ENCODE peak calls at places on chromosome 10, in five cellular contexts. One of them, this sample, is unnamed.

GRCh38 chr10:46226900-46227558 is 59.8 kb upstream of the ANTXRL start:
- DNase-seq in dorsolateral prefrontal cortex: no peak
- DNase-seq in AG04450: no peak
- DNase-seq in lower lobe of right lung: no peak
- DNase-seq in ascending aorta: no peak
- DNase-seq in this sample: no peak

GRCh38 chr10:80541144-80541750 is 3.5 kb downstream of the SH2D4B start:
- DNase-seq in dorsolateral prefrontal cortex: no peak
- DNase-seq in AG04450: no peak
- DNase-seq in ascending aorta: no peak
- DNase-seq in lower lobe of right lung: no peak
- DNase-seq in this sample: no peak

GRCh38 chr10:36057180-36057579 is 415.1 kb upstream of the FZD8 start:
- DNase-seq in ascending aorta: no peak
- DNase-seq in dorsolateral prefrontal cortex: no peak
- DNase-seq in AG04450: no peak
- DNase-seq in lower lobe of right lung: no peak
- DNase-seq in this sample: no peak

GRCh38 chr10:98293550-98294269 is 25.7 kb upstream of the LOXL4 start:
- DNase-seq in ascending aorta: no peak
- DNase-seq in AG04450: no peak
- DNase-seq in dorsolateral prefrontal cortex: no peak
- DNase-seq in lower lobe of right lung: no peak
- DNase-seq in this sample: no peak

GRCh38 chr10:6920072-6921019 is 340.3 kb upstream of the PRKCQ start:
- DNase-seq in lower lobe of right lung: peak
- DNase-seq in ascending aorta: peak
- DNase-seq in dorsolateral prefrontal cortex: peak
- DNase-seq in AG04450: no peak
- DNase-seq in this sample: peak

GRCh38 chr10:132001238-132001977 is 19.7 kb upstream of the BNIP3 start:
- DNase-seq in lower lobe of right lung: peak
- DNase-seq in dorsolateral prefrontal cortex: no peak
- DNase-seq in AG04450: no peak
- DNase-seq in ascending aorta: no peak
- DNase-seq in this sample: no peak

GRCh38 chr10:51421853-51422252 is 277.5 kb downstream of the CSTF2T start:
- DNase-seq in dorsolateral prefrontal cortex: no peak
- DNase-seq in ascending aorta: no peak
- DNase-seq in lower lobe of right lung: no peak
- DNase-seq in AG04450: no peak
- DNase-seq in this sample: no peak

GRCh38 chr10:78742730-78743615 is 325.8 kb upstream of the ZMIZ1 start:
- DNase-seq in ascending aorta: no peak
- DNase-seq in AG04450: no peak
- DNase-seq in dorsolateral prefrontal cortex: no peak
- DNase-seq in lower lobe of right lung: no peak
- DNase-seq in this sample: no peak

GRCh38 chr10:7767209-7767608 is 20.6 kb downstream of the KIN start:
- DNase-seq in dorsolateral prefrontal cortex: no peak
- DNase-seq in ascending aorta: no peak
- DNase-seq in AG04450: peak
- DNase-seq in lower lobe of right lung: no peak
- DNase-seq in this sample: no peak

GRCh38 chr10:54799491-54799890 is 1.5 kb downstream of the PCDH15 start:
- DNase-seq in ascending aorta: no peak
- DNase-seq in AG04450: no peak
- DNase-seq in dorsolateral prefrontal cortex: no peak
- DNase-seq in lower lobe of right lung: no peak
- DNase-seq in this sample: no peak

GRCh38 chr10:78193189-78193588 is 159.5 kb downstream of the RPS24 start:
- DNase-seq in dorsolateral prefrontal cortex: no peak
- DNase-seq in lower lobe of right lung: no peak
- DNase-seq in ascending aorta: no peak
- DNase-seq in AG04450: no peak
- DNase-seq in this sample: no peak

GRCh38 chr10:5559642-5560141 is 34.9 kb downstream of the CALML3 start:
- DNase-seq in ascending aorta: no peak
- DNase-seq in lower lobe of right lung: no peak
- DNase-seq in dorsolateral prefrontal cortex: no peak
- DNase-seq in AG04450: no peak
- DNase-seq in this sample: no peak

GRCh38 chr10:120473593-120473992 is 16.6 kb downstream of the PLPP4 start:
- DNase-seq in dorsolateral prefrontal cortex: no peak
- DNase-seq in ascending aorta: no peak
- DNase-seq in lower lobe of right lung: no peak
- DNase-seq in AG04450: no peak
- DNase-seq in this sample: no peak

GRCh38 chr10:10209152-10209551 is 808.5 kb upstream of the CELF2 start:
- DNase-seq in lower lobe of right lung: no peak
- DNase-seq in AG04450: peak
- DNase-seq in ascending aorta: no peak
- DNase-seq in dorsolateral prefrontal cortex: peak
- DNase-seq in this sample: no peak

GRCh38 chr10:62112325-62112724 is 156.3 kb downstream of the RTKN2 start:
- DNase-seq in ascending aorta: no peak
- DNase-seq in dorsolateral prefrontal cortex: no peak
- DNase-seq in lower lobe of right lung: no peak
- DNase-seq in AG04450: no peak
- DNase-seq in this sample: no peak

GRCh38 chr10:84478155-84478554 is 149.8 kb downstream of the CCSER2 start:
- DNase-seq in AG04450: no peak
- DNase-seq in dorsolateral prefrontal cortex: no peak
- DNase-seq in lower lobe of right lung: no peak
- DNase-seq in ascending aorta: no peak
- DNase-seq in this sample: no peak

GRCh38 chr10:36578306-36578705 is 547.1 kb upstream of the ANKRD30A start:
- DNase-seq in dorsolateral prefrontal cortex: no peak
- DNase-seq in ascending aorta: no peak
- DNase-seq in AG04450: peak
- DNase-seq in lower lobe of right lung: no peak
- DNase-seq in this sample: no peak

GRCh38 chr10:82922755-82923154 is 1047.8 kb downstream of the NRG3 start:
- DNase-seq in ascending aorta: no peak
- DNase-seq in lower lobe of right lung: no peak
- DNase-seq in dorsolateral prefrontal cortex: no peak
- DNase-seq in AG04450: no peak
- DNase-seq in this sample: no peak

GRCh38 chr10:82397859-82398258 is 522.9 kb downstream of the NRG3 start:
- DNase-seq in AG04450: no peak
- DNase-seq in dorsolateral prefrontal cortex: no peak
- DNase-seq in lower lobe of right lung: no peak
- DNase-seq in ascending aorta: no peak
- DNase-seq in this sample: no peak

GRCh38 chr10:58712982-58713381 is 200.3 kb downstream of the BICC1 start:
- DNase-seq in dorsolateral prefrontal cortex: no peak
- DNase-seq in AG04450: no peak
- DNase-seq in lower lobe of right lung: no peak
- DNase-seq in ascending aorta: no peak
- DNase-seq in this sample: no peak

GRCh38 chr10:114967071-114967470 is 29.1 kb downstream of the TRUB1 start:
- DNase-seq in ascending aorta: no peak
- DNase-seq in lower lobe of right lung: no peak
- DNase-seq in AG04450: peak
- DNase-seq in dorsolateral prefrontal cortex: no peak
- DNase-seq in this sample: no peak

GRCh38 chr10:123140164-123140982 is 4.6 kb downstream of the HMX3 start:
- DNase-seq in AG04450: no peak
- DNase-seq in ascending aorta: no peak
- DNase-seq in dorsolateral prefrontal cortex: no peak
- DNase-seq in lower lobe of right lung: no peak
- DNase-seq in this sample: no peak

GRCh38 chr10:77007836-77008235 is 629.8 kb downstream of the KCNMA1 start:
- DNase-seq in AG04450: no peak
- DNase-seq in dorsolateral prefrontal cortex: no peak
- DNase-seq in lower lobe of right lung: no peak
- DNase-seq in ascending aorta: no peak
- DNase-seq in this sample: no peak

GRCh38 chr10:56622335-56622973 is 261.4 kb upstream of the ZWINT start:
- DNase-seq in ascending aorta: no peak
- DNase-seq in lower lobe of right lung: no peak
- DNase-seq in dorsolateral prefrontal cortex: no peak
- DNase-seq in AG04450: no peak
- DNase-seq in this sample: no peak

GRCh38 chr10:82887488-82887887 is 1012.5 kb downstream of the NRG3 start:
- DNase-seq in dorsolateral prefrontal cortex: no peak
- DNase-seq in ascending aorta: no peak
- DNase-seq in AG04450: no peak
- DNase-seq in lower lobe of right lung: no peak
- DNase-seq in this sample: no peak

GRCh38 chr10:101061814-101062230 is at the start of gene KAZALD1:
- DNase-seq in AG04450: no peak
- DNase-seq in lower lobe of right lung: no peak
- DNase-seq in dorsolateral prefrontal cortex: no peak
- DNase-seq in ascending aorta: no peak
- DNase-seq in this sample: no peak

GRCh38 chr10:78890506-78890905 is 178.3 kb upstream of the ZMIZ1 start:
- DNase-seq in lower lobe of right lung: no peak
- DNase-seq in AG04450: no peak
- DNase-seq in dorsolateral prefrontal cortex: no peak
- DNase-seq in ascending aorta: no peak
- DNase-seq in this sample: no peak

GRCh38 chr10:121063744-121064143 is 212.6 kb downstream of the WDR11 start:
- DNase-seq in dorsolateral prefrontal cortex: no peak
- DNase-seq in lower lobe of right lung: no peak
- DNase-seq in AG04450: no peak
- DNase-seq in ascending aorta: no peak
- DNase-seq in this sample: no peak

GRCh38 chr10:77666821-77667220 is 29.2 kb upstream of the KCNMA1 start:
- DNase-seq in AG04450: no peak
- DNase-seq in lower lobe of right lung: no peak
- DNase-seq in dorsolateral prefrontal cortex: no peak
- DNase-seq in ascending aorta: no peak
- DNase-seq in this sample: no peak

GRCh38 chr10:79239275-79239779 is 107.9 kb upstream of the PPIF start:
- DNase-seq in ascending aorta: peak
- DNase-seq in dorsolateral prefrontal cortex: peak
- DNase-seq in lower lobe of right lung: peak
- DNase-seq in AG04450: no peak
- DNase-seq in this sample: peak

GRCh38 chr10:103192451-103193106 is 493 bp downstream of the NT5C2 start:
- DNase-seq in lower lobe of right lung: peak
- DNase-seq in AG04450: peak
- DNase-seq in dorsolateral prefrontal cortex: peak
- DNase-seq in ascending aorta: peak
- DNase-seq in this sample: peak

GRCh38 chr10:132793871-132794849 is 8.2 kb upstream of the NKX6-2 start:
- DNase-seq in AG04450: no peak
- DNase-seq in dorsolateral prefrontal cortex: no peak
- DNase-seq in lower lobe of right lung: no peak
- DNase-seq in ascending aorta: no peak
- DNase-seq in this sample: no peak

GRCh38 chr10:35852721-35853120 is 210.6 kb upstream of the FZD8 start:
- DNase-seq in AG04450: no peak
- DNase-seq in dorsolateral prefrontal cortex: no peak
- DNase-seq in lower lobe of right lung: no peak
- DNase-seq in ascending aorta: no peak
- DNase-seq in this sample: no peak

GRCh38 chr10:42934351-42934811 is 142.5 kb upstream of the RET start:
- DNase-seq in AG04450: no peak
- DNase-seq in dorsolateral prefrontal cortex: no peak
- DNase-seq in ascending aorta: no peak
- DNase-seq in lower lobe of right lung: no peak
- DNase-seq in this sample: peak

GRCh38 chr10:42992156-42992956 is 84.5 kb upstream of the RET start:
- DNase-seq in AG04450: no peak
- DNase-seq in dorsolateral prefrontal cortex: no peak
- DNase-seq in ascending aorta: no peak
- DNase-seq in lower lobe of right lung: no peak
- DNase-seq in this sample: no peak

GRCh38 chr10:19634163-19634562 is 182.1 kb upstream of the PLXDC2 start:
- DNase-seq in lower lobe of right lung: no peak
- DNase-seq in ascending aorta: no peak
- DNase-seq in AG04450: no peak
- DNase-seq in dorsolateral prefrontal cortex: no peak
- DNase-seq in this sample: no peak

GRCh38 chr10:97179731-97180366 is 5.9 kb downstream of the SLIT1 start:
- DNase-seq in lower lobe of right lung: no peak
- DNase-seq in dorsolateral prefrontal cortex: peak
- DNase-seq in AG04450: no peak
- DNase-seq in ascending aorta: no peak
- DNase-seq in this sample: no peak
- TF ChIP-seq CTCF in lower lobe of right lung: peak
- TF ChIP-seq CTCF in dorsolateral prefrontal cortex: peak
- TF ChIP-seq CTCF in AG04450: no peak
- TF ChIP-seq CTCF in ascending aorta: no peak
- TF ChIP-seq CTCF in this sample: no peak

DNA sequence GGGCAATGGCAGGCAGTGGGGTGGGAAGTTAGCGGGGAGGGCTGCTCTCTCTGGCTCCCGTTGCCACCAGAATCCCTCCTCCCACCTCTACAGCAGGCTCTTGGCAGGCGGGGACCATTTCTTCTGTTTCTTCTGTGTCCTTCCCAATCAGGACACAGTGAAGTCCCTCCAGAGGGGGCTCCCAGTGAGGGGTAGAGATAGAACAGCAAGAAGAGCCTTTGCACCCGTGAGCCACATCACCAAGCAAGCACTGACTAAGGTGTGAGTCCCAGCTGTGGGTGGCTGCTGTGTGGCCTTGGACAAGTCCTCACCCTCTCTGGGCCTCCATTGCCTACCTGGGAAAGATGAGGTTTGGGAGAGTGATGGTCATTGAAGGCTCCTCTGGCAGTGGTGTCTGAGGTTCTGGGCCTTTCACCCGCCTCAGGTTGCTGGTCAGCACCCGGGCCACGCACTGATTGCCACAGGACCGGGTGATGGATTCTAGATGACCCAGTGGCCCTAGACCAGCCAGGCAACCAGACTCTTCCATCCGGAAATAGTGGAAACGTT is 26.0 kb upstream of the PCBD1 start:
- DNase-seq in lower lobe of right lung: peak
- DNase-seq in ascending aorta: no peak
- DNase-seq in dorsolateral prefrontal cortex: no peak
- DNase-seq in AG04450: no peak
- DNase-seq in this sample: no peak
- H3K27ac ChIP-seq in lower lobe of right lung: no peak
- H3K27ac ChIP-seq in ascending aorta: no peak
- H3K27ac ChIP-seq in dorsolateral prefrontal cortex: no peak
- H3K27ac ChIP-seq in AG04450: no peak
- H3K27ac ChIP-seq in this sample: no peak

GRCh38 chr10:104906112-104906511 is 265.0 kb downstream of the SORCS3 start:
- DNase-seq in dorsolateral prefrontal cortex: no peak
- DNase-seq in lower lobe of right lung: no peak
- DNase-seq in ascending aorta: no peak
- DNase-seq in AG04450: no peak
- DNase-seq in this sample: no peak
- TF ChIP-seq CTCF in dorsolateral prefrontal cortex: no peak
- TF ChIP-seq CTCF in lower lobe of right lung: no peak
- TF ChIP-seq CTCF in ascending aorta: no peak
- TF ChIP-seq CTCF in AG04450: no peak
- TF ChIP-seq CTCF in this sample: no peak

GRCh38 chr10:14661818-14662217 is 112.9 kb downstream of the FAM107B start:
- DNase-seq in AG04450: no peak
- DNase-seq in lower lobe of right lung: no peak
- DNase-seq in dorsolateral prefrontal cortex: no peak
- DNase-seq in ascending aorta: no peak
- DNase-seq in this sample: no peak
- H3K27ac ChIP-seq in AG04450: no peak
- H3K27ac ChIP-seq in lower lobe of right lung: no peak
- H3K27ac ChIP-seq in dorsolateral prefrontal cortex: no peak
- H3K27ac ChIP-seq in ascending aorta: no peak
- H3K27ac ChIP-seq in this sample: no peak

GRCh38 chr10:86348321-86349210 is 18.0 kb downstream of the GRID1 start:
- DNase-seq in dorsolateral prefrontal cortex: no peak
- DNase-seq in ascending aorta: no peak
- DNase-seq in lower lobe of right lung: peak
- DNase-seq in AG04450: no peak
- DNase-seq in this sample: peak
- TF ChIP-seq CTCF in dorsolateral prefrontal cortex: peak
- TF ChIP-seq CTCF in ascending aorta: no peak
- TF ChIP-seq CTCF in lower lobe of right lung: no peak
- TF ChIP-seq CTCF in AG04450: no peak
- TF ChIP-seq CTCF in this sample: no peak

This sample was measured in left lung.